ENCODE peak calls at places on chromosomes 3 and 15, in nine cellular contexts. C is psoas muscle, D is WERI-Rb-1, W is tibial nerve, P is body of pancreas, J is GM23338, G is heart left ventricle, Y is endodermal cell, X is prostate gland. F is an unnamed sample.

GRCh38 chr3:99641480-99641879 is 3.1 kb downstream of the COL8A1 start:
- DNase-seq in C (no peak), D (no peak), W (no peak), P (no peak), J (no peak), G (no peak), Y (no peak), X (no peak), F (no peak)

GRCh38 chr3:171086914-171087313 is 60.4 kb upstream of the SLC2A2 start:
- DNase-seq in C (no peak), D (no peak), W (no peak), P (no peak), J (no peak), G (no peak), Y (no peak), X (no peak), F (no peak)

GRCh38 chr15:60179786-60180391 is 175.8 kb downstream of the FOXB1 start:
- DNase-seq in C (no peak), D (peak), W (peak), P (peak), J (peak), G (no peak), Y (peak), X (peak), F (no peak)

GRCh38 chr3:80244390-80244789 is 476.6 kb upstream of the ROBO1 start:
- DNase-seq in C (no peak), D (no peak), W (peak), P (no peak), J (no peak), G (no peak), Y (no peak), X (no peak), F (no peak)

GRCh38 chr3:9884555-9885165 is 4.6 kb upstream of the CIDEC start:
- DNase-seq in C (no peak), D (no peak), W (peak), P (no peak), J (no peak), G (no peak), Y (no peak), X (peak), F (no peak)

GRCh38 chr3:12980596-12981290 is 92.5 kb downstream of the IQSEC1 start:
- DNase-seq in C (no peak), D (no peak), W (no peak), P (no peak), J (no peak), G (no peak), Y (no peak), X (no peak), F (no peak)

GRCh38 chr15:40787991-40788390 is 18.2 kb downstream of the C15orf62 start:
- DNase-seq in C (no peak), D (no peak), W (no peak), P (no peak), J (peak), G (no peak), Y (peak), X (no peak), F (no peak)

GRCh38 chr3:53286727-53287412 is 31.0 kb upstream of the TKT start:
- DNase-seq in C (no peak), D (no peak), W (no peak), P (no peak), J (peak), G (no peak), Y (peak), X (no peak), F (no peak)

GRCh38 chr3:161508852-161509477 is 12.4 kb downstream of the OTOL1 start:
- DNase-seq in C (no peak), D (no peak), W (no peak), P (no peak), J (peak), G (no peak), Y (no peak), X (no peak), F (no peak)

GRCh38 chr15:88470625-88471372 is 3.3 kb downstream of the MRPS11 start:
- DNase-seq in C (no peak), D (no peak), W (no peak), P (no peak), J (peak), G (no peak), Y (no peak), X (no peak), F (no peak)

GRCh38 chr3:49006591-49007067 is 562 bp upstream of the WDR6 start:
- DNase-seq in C (peak), D (no peak), W (no peak), P (peak), J (peak), G (no peak), Y (no peak), X (no peak), F (peak)

GRCh38 chr15:69762373-69763148 is 309.9 kb downstream of the RPLP1 start:
- DNase-seq in C (no peak), D (peak), W (no peak), P (no peak), J (peak), G (no peak), Y (peak), X (no peak), F (no peak)

GRCh38 chr3:168123211-168124173 is 27.8 kb upstream of the GOLIM4 start:
- DNase-seq in C (no peak), D (no peak), W (peak), P (no peak), J (no peak), G (no peak), Y (no peak), X (peak), F (no peak)

GRCh38 chr3:169604568-169604967 is 58.9 kb downstream of the MECOM start:
- DNase-seq in C (no peak), D (no peak), W (no peak), P (no peak), J (peak), G (no peak), Y (peak), X (no peak), F (no peak)

GRCh38 chr3:143002727-143003126 is 1.4 kb downstream of the U2SURP start:
- DNase-seq in C (no peak), D (no peak), W (no peak), P (no peak), J (no peak), G (no peak), Y (no peak), X (no peak), F (no peak)

GRCh38 chr15:57251308-57251707 is 125.0 kb upstream of the CGNL1 start:
- DNase-seq in C (no peak), D (no peak), W (no peak), P (no peak), J (peak), G (no peak), Y (no peak), X (no peak), F (no peak)

GRCh38 chr15:78879517-78880241 is 7.0 kb downstream of the MORF4L1 start:
- DNase-seq in C (no peak), D (peak), W (no peak), P (no peak), J (no peak), G (no peak), Y (no peak), X (no peak), F (no peak)

GRCh38 chr15:88144921-88145320 is 111.6 kb downstream of the NTRK3 start:
- DNase-seq in C (no peak), D (no peak), W (no peak), P (no peak), J (no peak), G (no peak), Y (no peak), X (no peak), F (no peak)

GRCh38 chr3:188403404-188403803 is 249.4 kb downstream of the LPP start:
- DNase-seq in C (no peak), D (no peak), W (no peak), P (no peak), J (no peak), G (no peak), Y (no peak), X (no peak), F (no peak)

GRCh38 chr15:34216527-34217270 is 6.8 kb upstream of the KATNBL1 start:
- DNase-seq in C (no peak), D (peak), W (no peak), P (no peak), J (no peak), G (no peak), Y (no peak), X (no peak), F (no peak)

GRCh38 chr3:13426591-13426990 is 6.5 kb upstream of the NUP210 start:
- DNase-seq in C (no peak), D (no peak), W (no peak), P (no peak), J (no peak), G (no peak), Y (no peak), X (no peak), F (no peak)

GRCh38 chr3:111954228-111954990 is 24.4 kb upstream of the ABHD10 start:
- DNase-seq in C (no peak), D (no peak), W (no peak), P (no peak), J (no peak), G (no peak), Y (no peak), X (peak), F (no peak)

GRCh38 chr15:62165029-62165792 is at the start of gene C2CD4B:
- DNase-seq in C (peak), D (peak), W (no peak), P (peak), J (peak), G (peak), Y (peak), X (peak), F (no peak)

GRCh38 chr3:189954733-189955665 is 165.7 kb downstream of the P3H2 start:
- DNase-seq in C (no peak), D (no peak), W (no peak), P (no peak), J (no peak), G (no peak), Y (no peak), X (no peak), F (no peak)

GRCh38 chr15:55630921-55631320 is 42.8 kb upstream of the PYGO1 start:
- DNase-seq in C (peak), D (no peak), W (no peak), P (no peak), J (no peak), G (no peak), Y (no peak), X (no peak), F (no peak)

GRCh38 chr3:65785065-65785645 is 253.6 kb downstream of the MAGI1 start:
- DNase-seq in C (no peak), D (no peak), W (peak), P (no peak), J (peak), G (no peak), Y (no peak), X (peak), F (no peak)

GRCh38 chr3:25344609-25345008 is 83.5 kb upstream of the RARB start:
- DNase-seq in C (no peak), D (no peak), W (no peak), P (no peak), J (no peak), G (no peak), Y (no peak), X (no peak), F (no peak)

GRCh38 chr3:72270072-72270611 is 485.2 kb upstream of the PROK2 start:
- DNase-seq in C (peak), D (no peak), W (peak), P (peak), J (no peak), G (peak), Y (no peak), X (peak), F (peak)

GRCh38 chr15:47429376-47429775 is 287.9 kb upstream of the SEMA6D start:
- DNase-seq in C (no peak), D (no peak), W (no peak), P (no peak), J (no peak), G (no peak), Y (no peak), X (no peak), F (no peak)

GRCh38 chr3:13266005-13266404 is 154.1 kb downstream of the NUP210 start:
- DNase-seq in C (no peak), D (no peak), W (no peak), P (no peak), J (no peak), G (no peak), Y (no peak), X (no peak), F (no peak)

GRCh38 chr3:194103475-194103874 is 32.5 kb upstream of the HES1 start:
- DNase-seq in C (no peak), D (no peak), W (no peak), P (no peak), J (no peak), G (no peak), Y (no peak), X (no peak), F (no peak)

GRCh38 chr15:85048430-85048829 is 66.8 kb downstream of the PDE8A start:
- DNase-seq in C (no peak), D (no peak), W (no peak), P (no peak), J (no peak), G (no peak), Y (no peak), X (no peak), F (no peak)

GRCh38 chr15:67807836-67808235 is 17.5 kb upstream of the SKOR1 start:
- DNase-seq in C (no peak), D (no peak), W (no peak), P (no peak), J (no peak), G (no peak), Y (peak), X (no peak), F (no peak)

GRCh38 chr3:112376996-112377395 is 44.0 kb downstream of the CD200 start:
- DNase-seq in C (no peak), D (no peak), W (no peak), P (no peak), J (no peak), G (no peak), Y (no peak), X (no peak), F (no peak)

GRCh38 chr3:29186982-29187718 is 93.7 kb upstream of the RBMS3 start:
- DNase-seq in C (no peak), D (no peak), W (no peak), P (no peak), J (no peak), G (no peak), Y (no peak), X (no peak), F (no peak)

DNA sequence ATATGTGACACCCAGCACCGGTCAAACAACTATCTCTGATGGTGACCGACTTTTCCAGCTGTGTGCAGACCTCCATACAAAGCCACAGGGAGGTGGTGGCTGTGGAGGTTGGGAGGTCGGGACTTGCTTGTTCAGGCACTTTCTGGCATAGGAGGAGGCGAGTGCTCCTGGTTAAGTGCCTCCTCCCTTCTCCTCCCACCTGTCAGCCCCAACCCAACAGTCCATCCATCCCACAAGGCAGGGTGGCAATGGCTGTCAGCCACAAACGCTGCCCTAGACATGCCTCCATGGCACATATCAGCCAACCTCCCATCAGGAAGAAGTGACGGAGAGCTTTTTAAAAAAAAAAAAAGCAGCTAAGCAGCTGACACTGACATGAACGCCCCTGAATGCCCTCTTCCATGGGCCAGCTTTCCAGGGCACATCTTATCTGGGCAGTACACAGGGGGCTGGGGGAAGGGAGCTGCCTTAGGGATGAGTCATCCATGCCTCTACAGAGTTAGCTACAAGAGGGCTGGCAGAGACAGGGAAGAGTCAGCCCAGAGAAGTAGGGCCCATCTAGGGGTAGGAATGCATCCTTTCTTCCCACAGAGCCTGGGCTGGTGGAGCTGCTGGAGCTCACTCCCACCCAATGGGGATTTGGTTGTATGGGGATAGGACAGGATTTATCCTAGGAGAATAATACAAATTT is 41.2 kb downstream of the CCDC12 start:
- DNase-seq in C (peak), D (peak), W (peak), P (peak), J (peak), G (peak), Y (peak), X (peak), F (peak)
- TF ChIP-seq CTCF in C (peak), D (no peak), W (no peak), P (peak), J (peak), G (peak), Y (peak), X (no peak), F (peak)

DNA sequence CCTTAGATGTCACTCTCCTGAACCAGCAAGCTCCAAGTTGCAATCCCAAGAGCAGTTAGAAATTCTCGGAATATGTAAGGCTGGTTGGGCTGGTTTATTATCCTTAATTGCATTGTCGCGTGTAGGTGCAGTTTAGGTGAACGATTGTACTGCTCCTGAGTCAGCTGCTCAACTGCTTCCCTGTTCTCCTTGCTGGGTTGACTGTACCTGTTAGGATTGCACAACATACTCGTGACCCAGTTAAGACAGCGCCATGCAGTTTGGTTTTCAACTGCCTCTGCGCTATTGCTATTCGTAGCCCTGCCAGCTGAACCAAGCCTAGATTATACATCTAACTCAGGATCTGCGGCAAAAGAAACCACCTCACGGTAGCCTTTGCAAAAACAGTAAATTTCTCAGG is 41.0 kb downstream of the BCL2L10 start:
- DNase-seq in C (no peak), D (no peak), W (no peak), P (peak), J (no peak), G (no peak), Y (no peak), X (peak), F (no peak)
- H3K27ac ChIP-seq in C (no peak), D (no peak), W (no peak), P (no peak), J (no peak), G (no peak), Y (no peak), X (no peak), F (no peak)

DNA sequence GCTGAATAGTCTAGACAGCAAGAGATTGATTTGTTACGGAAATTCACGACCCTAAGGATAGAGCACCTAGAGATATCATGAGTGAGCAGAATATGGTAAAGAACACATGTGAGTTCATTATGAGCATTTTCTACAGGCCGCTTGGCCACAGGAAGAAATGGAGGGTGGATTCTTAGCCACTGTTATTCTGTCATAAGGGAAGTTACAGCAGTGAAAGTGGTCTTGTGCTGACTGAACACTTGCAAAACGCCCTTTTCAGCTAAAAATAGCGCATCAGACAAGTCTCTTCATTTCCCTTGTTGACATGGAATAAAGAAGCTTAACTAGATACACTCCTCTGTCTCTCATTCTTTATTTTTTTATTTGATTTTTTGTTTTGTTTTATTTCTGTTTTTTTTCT is 19.8 kb downstream of the DGKG start:
- DNase-seq in C (no peak), D (no peak), W (peak), P (no peak), J (no peak), G (no peak), Y (no peak), X (no peak), F (no peak)
- TF ChIP-seq CTCF in C (no peak), D (no peak), W (no peak), P (no peak), J (no peak), G (no peak), Y (no peak), X (no peak), F (no peak)

GRCh38 chr15:73947651-73948050 is 21.4 kb downstream of the LOXL1 start:
- DNase-seq in C (no peak), D (no peak), W (no peak), P (no peak), J (no peak), G (no peak), Y (no peak), X (no peak), F (peak)

GRCh38 chr15:73950479-73951043 is 24.3 kb downstream of the LOXL1 start:
- DNase-seq in C (no peak), D (no peak), W (no peak), P (no peak), J (no peak), G (no peak), Y (no peak), X (no peak), F (no peak)

GRCh38 chr15:73949496-73949895 is 23.2 kb downstream of the LOXL1 start:
- DNase-seq in C (no peak), D (no peak), W (no peak), P (no peak), J (no peak), G (no peak), Y (no peak), X (no peak), F (no peak)

GRCh38 chr15:73948396-73948795 is 22.1 kb downstream of the LOXL1 start:
- DNase-seq in C (no peak), D (no peak), W (no peak), P (no peak), J (no peak), G (no peak), Y (no peak), X (no peak), F (no peak)

GRCh38 chr15:73948982-73949381 is 22.7 kb downstream of the LOXL1 start:
- DNase-seq in C (no peak), D (peak), W (no peak), P (no peak), J (no peak), G (no peak), Y (no peak), X (no peak), F (peak)
- H3K27ac ChIP-seq in C (no peak), D (peak), W (no peak), P (no peak), J (no peak), G (no peak), Y (no peak), X (no peak), F (peak)

GRCh38 chr3:15009156-15009555 is 56.0 kb downstream of the MRPS25 start:
- DNase-seq in C (no peak), D (no peak), W (no peak), P (no peak), J (no peak), G (no peak), Y (no peak), X (no peak), F (no peak)
- TF ChIP-seq CTCF in C (no peak), D (no peak), W (no peak), P (no peak), J (no peak), G (no peak), Y (no peak), X (no peak), F (no peak)

F was measured in ascending aorta.